ENCODE peak calls at places on chromosomes 16 and 17, in eight cellular contexts. One of them, this sample, is unnamed.

GRCh38 chr17:40463122-40463550 is 19.9 kb downstream of the IGFBP4 start:
- DNase-seq in A549: no peak
- DNase-seq in ovary: no peak
- DNase-seq in tibial nerve: no peak
- DNase-seq in suprapubic skin: no peak
- DNase-seq in H1: no peak
- DNase-seq in transverse colon: no peak
- DNase-seq in stomach: no peak
- DNase-seq in this sample: no peak

GRCh38 chr16:86117756-86118155 is 218.8 kb downstream of the IRF8 start:
- DNase-seq in A549: no peak
- DNase-seq in ovary: no peak
- DNase-seq in tibial nerve: no peak
- DNase-seq in suprapubic skin: no peak
- DNase-seq in H1: no peak
- DNase-seq in transverse colon: no peak
- DNase-seq in stomach: no peak
- DNase-seq in this sample: no peak

GRCh38 chr17:41419712-41420111 is 4.7 kb downstream of the KRT37 start:
- DNase-seq in A549: no peak
- DNase-seq in ovary: no peak
- DNase-seq in tibial nerve: no peak
- DNase-seq in suprapubic skin: no peak
- DNase-seq in H1: no peak
- DNase-seq in transverse colon: no peak
- DNase-seq in stomach: no peak
- DNase-seq in this sample: no peak

GRCh38 chr17:56679148-56679766 is 85.8 kb downstream of the NOG start:
- DNase-seq in A549: peak
- DNase-seq in ovary: no peak
- DNase-seq in tibial nerve: peak
- DNase-seq in suprapubic skin: no peak
- DNase-seq in H1: no peak
- DNase-seq in transverse colon: no peak
- DNase-seq in stomach: no peak
- DNase-seq in this sample: no peak

GRCh38 chr17:61487668-61488595 is 35.7 kb downstream of the TBX4 start:
- DNase-seq in A549: no peak
- DNase-seq in ovary: no peak
- DNase-seq in tibial nerve: no peak
- DNase-seq in suprapubic skin: no peak
- DNase-seq in H1: no peak
- DNase-seq in transverse colon: no peak
- DNase-seq in stomach: peak
- DNase-seq in this sample: no peak

GRCh38 chr16:24747425-24747824 is 18.0 kb downstream of the TNRC6A start:
- DNase-seq in A549: no peak
- DNase-seq in ovary: no peak
- DNase-seq in tibial nerve: no peak
- DNase-seq in suprapubic skin: no peak
- DNase-seq in H1: no peak
- DNase-seq in transverse colon: no peak
- DNase-seq in stomach: no peak
- DNase-seq in this sample: no peak

GRCh38 chr17:64778367-64779290 is 116.5 kb upstream of the SMURF2 start:
- DNase-seq in A549: no peak
- DNase-seq in ovary: peak
- DNase-seq in tibial nerve: no peak
- DNase-seq in suprapubic skin: peak
- DNase-seq in H1: no peak
- DNase-seq in transverse colon: peak
- DNase-seq in stomach: peak
- DNase-seq in this sample: no peak

GRCh38 chr17:45775148-45775547 is 9.0 kb upstream of the CRHR1 start:
- DNase-seq in A549: no peak
- DNase-seq in ovary: no peak
- DNase-seq in tibial nerve: no peak
- DNase-seq in suprapubic skin: no peak
- DNase-seq in H1: no peak
- DNase-seq in transverse colon: no peak
- DNase-seq in stomach: no peak
- DNase-seq in this sample: no peak

GRCh38 chr16:71840052-71840451 is 5.7 kb upstream of the ATXN1L start:
- DNase-seq in A549: no peak
- DNase-seq in ovary: no peak
- DNase-seq in tibial nerve: no peak
- DNase-seq in suprapubic skin: no peak
- DNase-seq in H1: no peak
- DNase-seq in transverse colon: no peak
- DNase-seq in stomach: no peak
- DNase-seq in this sample: no peak

GRCh38 chr17:7020894-7021664 is 1.8 kb upstream of the BCL6B start:
- DNase-seq in A549: no peak
- DNase-seq in ovary: no peak
- DNase-seq in tibial nerve: no peak
- DNase-seq in suprapubic skin: no peak
- DNase-seq in H1: no peak
- DNase-seq in transverse colon: no peak
- DNase-seq in stomach: no peak
- DNase-seq in this sample: no peak

GRCh38 chr17:67482784-67483183 is 105.7 kb downstream of the PITPNC1 start:
- DNase-seq in A549: no peak
- DNase-seq in ovary: no peak
- DNase-seq in tibial nerve: no peak
- DNase-seq in suprapubic skin: no peak
- DNase-seq in H1: no peak
- DNase-seq in transverse colon: no peak
- DNase-seq in stomach: no peak
- DNase-seq in this sample: no peak

GRCh38 chr16:28846933-28847273 is 755 bp upstream of the TUFM start:
- DNase-seq in A549: no peak
- DNase-seq in ovary: no peak
- DNase-seq in tibial nerve: no peak
- DNase-seq in suprapubic skin: no peak
- DNase-seq in H1: no peak
- DNase-seq in transverse colon: no peak
- DNase-seq in stomach: no peak
- DNase-seq in this sample: no peak

GRCh38 chr17:4988168-4988567 is 693 bp upstream of the CAMTA2 start:
- DNase-seq in A549: no peak
- DNase-seq in ovary: no peak
- DNase-seq in tibial nerve: no peak
- DNase-seq in suprapubic skin: no peak
- DNase-seq in H1: no peak
- DNase-seq in transverse colon: no peak
- DNase-seq in stomach: no peak
- DNase-seq in this sample: no peak

GRCh38 chr17:2435852-2436251 is 35.0 kb upstream of the MNT start:
- DNase-seq in A549: no peak
- DNase-seq in ovary: no peak
- DNase-seq in tibial nerve: no peak
- DNase-seq in suprapubic skin: no peak
- DNase-seq in H1: no peak
- DNase-seq in transverse colon: no peak
- DNase-seq in stomach: no peak
- DNase-seq in this sample: no peak

GRCh38 chr16:75265911-75266701 is 14.7 kb upstream of the BCAR1 start:
- DNase-seq in A549: peak
- DNase-seq in ovary: peak
- DNase-seq in tibial nerve: peak
- DNase-seq in suprapubic skin: peak
- DNase-seq in H1: no peak
- DNase-seq in transverse colon: peak
- DNase-seq in stomach: peak
- DNase-seq in this sample: no peak

GRCh38 chr17:12887088-12887487 is 97.8 kb downstream of the ARHGAP44 start:
- DNase-seq in A549: no peak
- DNase-seq in ovary: no peak
- DNase-seq in tibial nerve: no peak
- DNase-seq in suprapubic skin: no peak
- DNase-seq in H1: no peak
- DNase-seq in transverse colon: no peak
- DNase-seq in stomach: no peak
- DNase-seq in this sample: no peak

GRCh38 chr17:55710829-55711496 is 11.7 kb downstream of the TMEM100 start:
- DNase-seq in A549: no peak
- DNase-seq in ovary: no peak
- DNase-seq in tibial nerve: no peak
- DNase-seq in suprapubic skin: no peak
- DNase-seq in H1: no peak
- DNase-seq in transverse colon: no peak
- DNase-seq in stomach: no peak
- DNase-seq in this sample: no peak

GRCh38 chr17:66814570-66814969 is 20.3 kb upstream of the CACNG5 start:
- DNase-seq in A549: no peak
- DNase-seq in ovary: no peak
- DNase-seq in tibial nerve: no peak
- DNase-seq in suprapubic skin: no peak
- DNase-seq in H1: no peak
- DNase-seq in transverse colon: no peak
- DNase-seq in stomach: no peak
- DNase-seq in this sample: no peak

GRCh38 chr16:27199747-27200146 is 3.6 kb upstream of the KDM8 start:
- DNase-seq in A549: no peak
- DNase-seq in ovary: no peak
- DNase-seq in tibial nerve: no peak
- DNase-seq in suprapubic skin: no peak
- DNase-seq in H1: no peak
- DNase-seq in transverse colon: no peak
- DNase-seq in stomach: no peak
- DNase-seq in this sample: no peak

GRCh38 chr17:51739245-51739886 is 419.1 kb downstream of the CA10 start:
- DNase-seq in A549: no peak
- DNase-seq in ovary: no peak
- DNase-seq in tibial nerve: no peak
- DNase-seq in suprapubic skin: no peak
- DNase-seq in H1: no peak
- DNase-seq in transverse colon: no peak
- DNase-seq in stomach: no peak
- DNase-seq in this sample: no peak

GRCh38 chr16:14334366-14335105 is 263.4 kb downstream of the MRTFB start:
- DNase-seq in A549: no peak
- DNase-seq in ovary: no peak
- DNase-seq in tibial nerve: no peak
- DNase-seq in suprapubic skin: no peak
- DNase-seq in H1: no peak
- DNase-seq in transverse colon: no peak
- DNase-seq in stomach: no peak
- DNase-seq in this sample: no peak

GRCh38 chr17:12765544-12765943 is 23.8 kb upstream of the ARHGAP44 start:
- DNase-seq in A549: peak
- DNase-seq in ovary: no peak
- DNase-seq in tibial nerve: no peak
- DNase-seq in suprapubic skin: no peak
- DNase-seq in H1: no peak
- DNase-seq in transverse colon: no peak
- DNase-seq in stomach: peak
- DNase-seq in this sample: no peak

GRCh38 chr17:29124135-29124930 is 55.9 kb downstream of the MYO18A start:
- DNase-seq in A549: peak
- DNase-seq in ovary: no peak
- DNase-seq in tibial nerve: peak
- DNase-seq in suprapubic skin: no peak
- DNase-seq in H1: no peak
- DNase-seq in transverse colon: no peak
- DNase-seq in stomach: peak
- DNase-seq in this sample: no peak

GRCh38 chr17:73650147-73650546 is 5.9 kb upstream of the SDK2 start:
- DNase-seq in A549: no peak
- DNase-seq in ovary: no peak
- DNase-seq in tibial nerve: no peak
- DNase-seq in suprapubic skin: no peak
- DNase-seq in H1: no peak
- DNase-seq in transverse colon: peak
- DNase-seq in stomach: no peak
- DNase-seq in this sample: no peak
- TF ChIP-seq EP300 in A549: no peak
- TF ChIP-seq EP300 in ovary: no peak
- TF ChIP-seq EP300 in tibial nerve: no peak
- TF ChIP-seq EP300 in suprapubic skin: no peak
- TF ChIP-seq EP300 in H1: no peak
- TF ChIP-seq EP300 in transverse colon: no peak
- TF ChIP-seq EP300 in stomach: no peak
- TF ChIP-seq EP300 in this sample: no peak

DNA sequence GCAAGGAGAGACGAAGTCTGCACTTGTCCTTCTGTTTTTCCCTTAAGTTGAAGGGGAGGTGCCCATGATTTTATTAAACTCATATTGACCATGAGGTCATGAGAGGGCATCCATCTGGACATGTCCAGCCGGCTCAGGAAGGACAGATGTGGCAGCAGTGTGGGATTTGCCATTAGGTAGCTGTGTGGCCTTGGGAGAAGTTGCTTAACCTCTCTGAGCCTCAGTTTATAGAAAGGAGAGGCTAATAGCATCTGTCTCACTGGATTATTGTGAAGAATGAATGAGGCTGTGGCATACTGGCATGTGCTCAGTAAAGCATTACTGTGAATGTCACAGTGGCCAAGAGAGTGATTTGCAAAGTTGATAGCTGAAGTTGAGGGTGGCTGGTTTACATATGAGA is 1.2 kb downstream of the TIMM22 start:
- DNase-seq in A549: no peak
- DNase-seq in ovary: no peak
- DNase-seq in tibial nerve: no peak
- DNase-seq in suprapubic skin: no peak
- DNase-seq in H1: no peak
- DNase-seq in transverse colon: no peak
- DNase-seq in stomach: no peak
- DNase-seq in this sample: no peak
- H3K27ac ChIP-seq in A549: no peak
- H3K27ac ChIP-seq in ovary: no peak
- H3K27ac ChIP-seq in tibial nerve: peak
- H3K27ac ChIP-seq in suprapubic skin: no peak
- H3K27ac ChIP-seq in H1: no peak
- H3K27ac ChIP-seq in transverse colon: no peak
- H3K27ac ChIP-seq in stomach: no peak
- H3K27ac ChIP-seq in this sample: peak

GRCh38 chr16:83992624-83993023 is 24.6 kb downstream of the NECAB2 start:
- DNase-seq in A549: no peak
- DNase-seq in ovary: no peak
- DNase-seq in tibial nerve: peak
- DNase-seq in suprapubic skin: no peak
- DNase-seq in H1: no peak
- DNase-seq in transverse colon: no peak
- DNase-seq in stomach: no peak
- DNase-seq in this sample: no peak
- TF ChIP-seq EP300 in A549: no peak
- TF ChIP-seq EP300 in ovary: no peak
- TF ChIP-seq EP300 in tibial nerve: no peak
- TF ChIP-seq EP300 in suprapubic skin: no peak
- TF ChIP-seq EP300 in H1: no peak
- TF ChIP-seq EP300 in transverse colon: no peak
- TF ChIP-seq EP300 in stomach: no peak
- TF ChIP-seq EP300 in this sample: no peak

DNA sequence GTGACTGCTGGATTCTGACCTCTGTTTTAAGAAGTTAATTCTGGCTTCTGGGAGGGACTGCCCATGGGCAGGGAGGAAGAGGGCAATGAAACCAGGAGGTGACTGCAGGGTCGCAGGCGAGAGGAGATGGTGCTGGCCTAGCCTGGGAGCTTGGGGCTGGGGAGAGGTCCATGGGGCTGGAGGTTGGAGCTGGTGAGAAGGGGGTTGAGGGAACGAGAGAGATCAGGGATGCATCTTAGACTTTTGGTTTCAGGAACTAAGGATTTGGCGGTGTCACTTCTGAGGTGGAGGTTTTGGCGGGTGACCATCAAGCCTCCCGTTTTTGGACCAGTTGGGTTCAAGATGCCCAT is 64.6 kb downstream of the NKD1 start:
- DNase-seq in A549: no peak
- DNase-seq in ovary: no peak
- DNase-seq in tibial nerve: no peak
- DNase-seq in suprapubic skin: no peak
- DNase-seq in H1: no peak
- DNase-seq in transverse colon: no peak
- DNase-seq in stomach: no peak
- DNase-seq in this sample: no peak
- H3K27ac ChIP-seq in A549: no peak
- H3K27ac ChIP-seq in ovary: peak
- H3K27ac ChIP-seq in tibial nerve: peak
- H3K27ac ChIP-seq in suprapubic skin: peak
- H3K27ac ChIP-seq in H1: no peak
- H3K27ac ChIP-seq in transverse colon: peak
- H3K27ac ChIP-seq in stomach: peak
- H3K27ac ChIP-seq in this sample: peak

This sample was measured in esophagus muscularis mucosa.